ENCODE peak calls at places on chromosome 6, in eight cellular contexts. E, O, H, Y, G, B, D and M are unnamed samples.

GRCh38 chr6:31834704-31835375 is 7.3 kb downstream of the HSPA1B start:
- DNase-seq in E (peak), O (peak), H (peak), Y (peak), G (peak), B (peak), D (peak), M (peak)

GRCh38 chr6:7241709-7242645 is 71.0 kb downstream of the SSR1 start:
- DNase-seq in E (peak), O (peak), H (no peak), Y (no peak), G (no peak), B (no peak), D (peak), M (no peak)

GRCh38 chr6:30147096-30147495 is 11.2 kb downstream of the TRIM40 start:
- DNase-seq in E (no peak), O (no peak), H (no peak), Y (no peak), G (no peak), B (no peak), D (no peak), M (no peak)

GRCh38 chr6:113276631-113277030 is 580.5 kb upstream of the MARCKS start:
- DNase-seq in E (no peak), O (no peak), H (no peak), Y (no peak), G (no peak), B (no peak), D (no peak), M (no peak)

GRCh38 chr6:155188707-155189496 is 74.9 kb upstream of the CLDN20 start:
- DNase-seq in E (no peak), O (no peak), H (no peak), Y (no peak), G (peak), B (no peak), D (peak), M (no peak)

GRCh38 chr6:95576621-95577316 is 566 bp upstream of the MANEA start:
- DNase-seq in E (no peak), O (no peak), H (peak), Y (no peak), G (peak), B (no peak), D (peak), M (no peak)

GRCh38 chr6:136471372-136471771 is 78.8 kb downstream of the MAP7 start:
- DNase-seq in E (no peak), O (no peak), H (no peak), Y (no peak), G (peak), B (no peak), D (no peak), M (no peak)

GRCh38 chr6:42744351-42744890 is 1.5 kb downstream of the TBCC start:
- DNase-seq in E (no peak), O (no peak), H (no peak), Y (no peak), G (no peak), B (no peak), D (no peak), M (no peak)

GRCh38 chr6:121652726-121653623 is 217.5 kb downstream of the GJA1 start:
- DNase-seq in E (peak), O (peak), H (no peak), Y (no peak), G (peak), B (no peak), D (peak), M (no peak)

GRCh38 chr6:106857771-106858652 is 116.5 kb downstream of the CD24 start:
- DNase-seq in E (no peak), O (no peak), H (no peak), Y (no peak), G (no peak), B (no peak), D (no peak), M (no peak)

GRCh38 chr6:142907544-142907943 is 37.4 kb downstream of the HIVEP2 start:
- DNase-seq in E (no peak), O (no peak), H (no peak), Y (no peak), G (no peak), B (no peak), D (no peak), M (no peak)

GRCh38 chr6:132798820-132799538 is 542 bp upstream of the SLC18B1 start:
- DNase-seq in E (peak), O (peak), H (peak), Y (peak), G (peak), B (peak), D (no peak), M (peak)

GRCh38 chr6:13012271-13012670 is 295.7 kb downstream of the PHACTR1 start:
- DNase-seq in E (no peak), O (no peak), H (no peak), Y (no peak), G (no peak), B (no peak), D (peak), M (no peak)

GRCh38 chr6:82017316-82017715 is 230.2 kb downstream of the IBTK start:
- DNase-seq in E (no peak), O (no peak), H (no peak), Y (peak), G (peak), B (peak), D (peak), M (no peak)

GRCh38 chr6:79711167-79711566 is 80.0 kb downstream of the SH3BGRL2 start:
- DNase-seq in E (no peak), O (no peak), H (no peak), Y (no peak), G (no peak), B (no peak), D (no peak), M (no peak)

GRCh38 chr6:27866370-27867050 is 45.7 kb downstream of the OR2B2 start:
- DNase-seq in E (peak), O (no peak), H (peak), Y (no peak), G (peak), B (peak), D (peak), M (no peak)

GRCh38 chr6:144417686-144418085 is 132.6 kb downstream of the UTRN start:
- DNase-seq in E (no peak), O (no peak), H (no peak), Y (no peak), G (peak), B (no peak), D (no peak), M (no peak)

GRCh38 chr6:11700118-11700718 is 78.4 kb downstream of the ADTRP start:
- DNase-seq in E (no peak), O (no peak), H (no peak), Y (peak), G (peak), B (no peak), D (peak), M (peak)

GRCh38 chr6:29789176-29789575 is 38.4 kb upstream of the HLA-G start:
- DNase-seq in E (no peak), O (no peak), H (no peak), Y (no peak), G (no peak), B (no peak), D (no peak), M (no peak)

GRCh38 chr6:151451950-151452749 is at the start of gene RMND1:
- DNase-seq in E (peak), O (peak), H (peak), Y (peak), G (peak), B (peak), D (peak), M (peak)

GRCh38 chr6:17589402-17590116 is 10.5 kb upstream of the FAM8A1 start:
- DNase-seq in E (peak), O (peak), H (no peak), Y (peak), G (peak), B (no peak), D (no peak), M (no peak)

GRCh38 chr6:166906376-166907044 is 49.8 kb downstream of the RNASET2 start:
- DNase-seq in E (no peak), O (no peak), H (no peak), Y (no peak), G (no peak), B (no peak), D (no peak), M (no peak)

GRCh38 chr6:109706513-109706912 is 15.4 kb downstream of the FIG4 start:
- DNase-seq in E (no peak), O (no peak), H (no peak), Y (no peak), G (no peak), B (no peak), D (no peak), M (no peak)

GRCh38 chr6:150752409-150752808 is 113.1 kb upstream of the MTHFD1L start:
- DNase-seq in E (no peak), O (no peak), H (no peak), Y (no peak), G (no peak), B (no peak), D (no peak), M (no peak)

GRCh38 chr6:107045733-107046312 is 17.8 kb downstream of the MTRES1 start:
- DNase-seq in E (no peak), O (no peak), H (no peak), Y (no peak), G (no peak), B (peak), D (no peak), M (no peak)

GRCh38 chr6:44782198-44782597 is 394.7 kb downstream of the CDC5L start:
- DNase-seq in E (no peak), O (no peak), H (no peak), Y (no peak), G (no peak), B (no peak), D (no peak), M (no peak)

GRCh38 chr6:169384291-169384690 is 130.6 kb upstream of the THBS2 start:
- DNase-seq in E (no peak), O (no peak), H (no peak), Y (no peak), G (no peak), B (no peak), D (no peak), M (no peak)

GRCh38 chr6:139708342-139709199 is 334.1 kb upstream of the CITED2 start:
- DNase-seq in E (no peak), O (no peak), H (no peak), Y (peak), G (peak), B (peak), D (no peak), M (no peak)

GRCh38 chr6:118574051-118574865 is 26.2 kb downstream of the PLN start:
- DNase-seq in E (no peak), O (no peak), H (no peak), Y (no peak), G (no peak), B (no peak), D (no peak), M (no peak)

GRCh38 chr6:31579119-31579505 is 3.1 kb downstream of the LTB start:
- DNase-seq in E (no peak), O (no peak), H (no peak), Y (no peak), G (no peak), B (no peak), D (no peak), M (no peak)

GRCh38 chr6:149445095-149445466 is 39.7 kb downstream of the ZC3H12D start:
- DNase-seq in E (no peak), O (no peak), H (no peak), Y (no peak), G (no peak), B (no peak), D (no peak), M (no peak)

GRCh38 chr6:36123270-36124139 is 6.8 kb upstream of the MAPK13 start:
- DNase-seq in E (peak), O (peak), H (peak), Y (peak), G (peak), B (peak), D (peak), M (peak)